ENCODE peak calls at places on chromosomes 5 and 9, in nine cellular contexts. One of them, this sample, is unnamed. For H3K4me1, the result is how much of the 10 kb centered on the place peaks cover.

GRCh38 chr5:31854181-31854624 is 215.3 kb downstream of the PDZD2 start:
- DNase-seq in IMR-90: peak
- DNase-seq in prostate gland: peak
- DNase-seq in left ventricle myocardium inferior: peak
- DNase-seq in ovary: peak
- DNase-seq in HepG2: no peak
- DNase-seq in stomach: no peak
- DNase-seq in spleen: no peak
- DNase-seq in foreskin keratinocyte: peak
- DNase-seq in this sample: no peak

GRCh38 chr9:91180930-91181268 is 180.8 kb downstream of the AUH start:
- DNase-seq in left ventricle myocardium inferior: no peak
- DNase-seq in HepG2: no peak
- DNase-seq in ovary: no peak
- DNase-seq in IMR-90: no peak
- DNase-seq in spleen: no peak
- DNase-seq in stomach: no peak
- DNase-seq in prostate gland: no peak
- DNase-seq in foreskin keratinocyte: no peak
- DNase-seq in this sample: no peak

GRCh38 chr5:43412151-43412550 is at the start of gene CCL28:
- DNase-seq in left ventricle myocardium inferior: no peak
- DNase-seq in HepG2: no peak
- DNase-seq in ovary: no peak
- DNase-seq in prostate gland: no peak
- DNase-seq in IMR-90: no peak
- DNase-seq in stomach: peak
- DNase-seq in foreskin keratinocyte: no peak
- DNase-seq in spleen: no peak
- DNase-seq in this sample: peak

GRCh38 chr5:134902071-134902801 is 2.7 kb upstream of the PCBD2 start:
- DNase-seq in stomach: no peak
- DNase-seq in IMR-90: peak
- DNase-seq in ovary: no peak
- DNase-seq in foreskin keratinocyte: no peak
- DNase-seq in prostate gland: no peak
- DNase-seq in HepG2: no peak
- DNase-seq in left ventricle myocardium inferior: no peak
- DNase-seq in spleen: peak
- DNase-seq in this sample: no peak

GRCh38 chr5:2156358-2157059 is 273.8 kb upstream of the IRX4 start:
- DNase-seq in IMR-90: no peak
- DNase-seq in stomach: no peak
- DNase-seq in foreskin keratinocyte: no peak
- DNase-seq in left ventricle myocardium inferior: no peak
- DNase-seq in ovary: no peak
- DNase-seq in prostate gland: no peak
- DNase-seq in spleen: peak
- DNase-seq in HepG2: no peak
- DNase-seq in this sample: no peak

GRCh38 chr5:142777858-142778257 is 7.7 kb downstream of the ARHGAP26 start:
- DNase-seq in spleen: no peak
- DNase-seq in foreskin keratinocyte: no peak
- DNase-seq in prostate gland: no peak
- DNase-seq in IMR-90: no peak
- DNase-seq in left ventricle myocardium inferior: no peak
- DNase-seq in HepG2: no peak
- DNase-seq in ovary: no peak
- DNase-seq in stomach: no peak
- DNase-seq in this sample: no peak

GRCh38 chr9:98401140-98402025 is 145.9 kb upstream of the TBC1D2 start:
- DNase-seq in spleen: no peak
- DNase-seq in HepG2: no peak
- DNase-seq in foreskin keratinocyte: no peak
- DNase-seq in left ventricle myocardium inferior: no peak
- DNase-seq in prostate gland: no peak
- DNase-seq in stomach: no peak
- DNase-seq in ovary: no peak
- DNase-seq in IMR-90: peak
- DNase-seq in this sample: peak

GRCh38 chr5:178588769-178589168 is 1.4 kb downstream of the COL23A1 start:
- DNase-seq in stomach: no peak
- DNase-seq in spleen: no peak
- DNase-seq in left ventricle myocardium inferior: no peak
- DNase-seq in HepG2: no peak
- DNase-seq in foreskin keratinocyte: no peak
- DNase-seq in ovary: no peak
- DNase-seq in IMR-90: no peak
- DNase-seq in prostate gland: no peak
- DNase-seq in this sample: no peak

GRCh38 chr5:135714126-135714894 is 120.2 kb upstream of the SLC25A48 start:
- DNase-seq in spleen: no peak
- DNase-seq in stomach: no peak
- DNase-seq in left ventricle myocardium inferior: no peak
- DNase-seq in prostate gland: no peak
- DNase-seq in HepG2: no peak
- DNase-seq in IMR-90: no peak
- DNase-seq in foreskin keratinocyte: no peak
- DNase-seq in ovary: no peak
- DNase-seq in this sample: peak

GRCh38 chr5:40790947-40791593 is 7.1 kb downstream of the PRKAA1 start:
- DNase-seq in prostate gland: no peak
- DNase-seq in IMR-90: peak
- DNase-seq in spleen: no peak
- DNase-seq in ovary: no peak
- DNase-seq in HepG2: peak
- DNase-seq in left ventricle myocardium inferior: no peak
- DNase-seq in foreskin keratinocyte: no peak
- DNase-seq in stomach: no peak
- DNase-seq in this sample: no peak

GRCh38 chr5:655406-655805 is 37.7 kb downstream of the TPPP start:
- DNase-seq in foreskin keratinocyte: no peak
- DNase-seq in stomach: no peak
- DNase-seq in spleen: no peak
- DNase-seq in left ventricle myocardium inferior: no peak
- DNase-seq in prostate gland: no peak
- DNase-seq in HepG2: no peak
- DNase-seq in IMR-90: no peak
- DNase-seq in ovary: no peak
- DNase-seq in this sample: no peak

GRCh38 chr5:659496-660263 is 33.5 kb downstream of the TPPP start:
- DNase-seq in ovary: no peak
- DNase-seq in HepG2: no peak
- DNase-seq in foreskin keratinocyte: no peak
- DNase-seq in left ventricle myocardium inferior: no peak
- DNase-seq in stomach: no peak
- DNase-seq in spleen: no peak
- DNase-seq in prostate gland: no peak
- DNase-seq in IMR-90: no peak
- DNase-seq in this sample: no peak

GRCh38 chr5:657570-657969 is 35.6 kb downstream of the TPPP start:
- DNase-seq in spleen: no peak
- DNase-seq in prostate gland: no peak
- DNase-seq in ovary: no peak
- DNase-seq in stomach: no peak
- DNase-seq in IMR-90: peak
- DNase-seq in foreskin keratinocyte: no peak
- DNase-seq in HepG2: no peak
- DNase-seq in left ventricle myocardium inferior: no peak
- DNase-seq in this sample: no peak

GRCh38 chr5:660491-661030 is 32.6 kb downstream of the TPPP start:
- DNase-seq in foreskin keratinocyte: no peak
- DNase-seq in HepG2: no peak
- DNase-seq in ovary: no peak
- DNase-seq in prostate gland: no peak
- DNase-seq in spleen: peak
- DNase-seq in stomach: no peak
- DNase-seq in IMR-90: no peak
- DNase-seq in left ventricle myocardium inferior: no peak
- DNase-seq in this sample: no peak

GRCh38 chr5:658103-658502 is 35.0 kb downstream of the TPPP start:
- DNase-seq in foreskin keratinocyte: no peak
- DNase-seq in HepG2: no peak
- DNase-seq in prostate gland: no peak
- DNase-seq in spleen: peak
- DNase-seq in stomach: no peak
- DNase-seq in left ventricle myocardium inferior: no peak
- DNase-seq in ovary: no peak
- DNase-seq in IMR-90: no peak
- DNase-seq in this sample: no peak
- H3K27ac ChIP-seq in foreskin keratinocyte: no peak
- H3K27ac ChIP-seq in HepG2: no peak
- H3K27ac ChIP-seq in prostate gland: no peak
- H3K27ac ChIP-seq in spleen: no peak
- H3K27ac ChIP-seq in stomach: no peak
- H3K27ac ChIP-seq in left ventricle myocardium inferior: no peak
- H3K27ac ChIP-seq in ovary: no peak
- H3K27ac ChIP-seq in IMR-90: no peak
- H3K27ac ChIP-seq in this sample: no peak

GRCh38 chr9:128457207-128457606 is 1.4 kb downstream of the ODF2 start:
- DNase-seq in IMR-90: no peak
- DNase-seq in stomach: no peak
- DNase-seq in HepG2: no peak
- DNase-seq in spleen: peak
- DNase-seq in ovary: no peak
- DNase-seq in prostate gland: no peak
- DNase-seq in left ventricle myocardium inferior: no peak
- DNase-seq in foreskin keratinocyte: no peak
- DNase-seq in this sample: no peak
- H3K4me1 ChIP-seq in IMR-90: under half
- H3K4me1 ChIP-seq in stomach: under half
- H3K4me1 ChIP-seq in HepG2: under half
- H3K4me1 ChIP-seq in spleen: under half
- H3K4me1 ChIP-seq in ovary: under half
- H3K4me1 ChIP-seq in prostate gland: under half
- H3K4me1 ChIP-seq in left ventricle myocardium inferior: under half
- H3K4me1 ChIP-seq in foreskin keratinocyte: under half
- H3K4me1 ChIP-seq in this sample: under half

GRCh38 chr9:3179716-3180115 is 335.8 kb upstream of the PUM3 start:
- DNase-seq in spleen: no peak
- DNase-seq in foreskin keratinocyte: no peak
- DNase-seq in HepG2: no peak
- DNase-seq in ovary: no peak
- DNase-seq in prostate gland: no peak
- DNase-seq in left ventricle myocardium inferior: no peak
- DNase-seq in IMR-90: no peak
- DNase-seq in stomach: no peak
- DNase-seq in this sample: no peak

GRCh38 chr9:3181049-3181953 is 337.4 kb upstream of the PUM3 start:
- DNase-seq in spleen: no peak
- DNase-seq in IMR-90: no peak
- DNase-seq in foreskin keratinocyte: peak
- DNase-seq in prostate gland: peak
- DNase-seq in stomach: peak
- DNase-seq in ovary: no peak
- DNase-seq in left ventricle myocardium inferior: no peak
- DNase-seq in HepG2: peak
- DNase-seq in this sample: no peak

GRCh38 chr9:3180696-3181048 is 336.8 kb upstream of the PUM3 start:
- DNase-seq in IMR-90: no peak
- DNase-seq in ovary: no peak
- DNase-seq in stomach: no peak
- DNase-seq in foreskin keratinocyte: no peak
- DNase-seq in left ventricle myocardium inferior: no peak
- DNase-seq in spleen: no peak
- DNase-seq in HepG2: no peak
- DNase-seq in prostate gland: no peak
- DNase-seq in this sample: no peak

GRCh38 chr9:3177362-3177761 is 333.5 kb upstream of the PUM3 start:
- DNase-seq in prostate gland: no peak
- DNase-seq in foreskin keratinocyte: no peak
- DNase-seq in IMR-90: no peak
- DNase-seq in ovary: no peak
- DNase-seq in HepG2: peak
- DNase-seq in spleen: no peak
- DNase-seq in stomach: no peak
- DNase-seq in left ventricle myocardium inferior: no peak
- DNase-seq in this sample: no peak

DNA sequence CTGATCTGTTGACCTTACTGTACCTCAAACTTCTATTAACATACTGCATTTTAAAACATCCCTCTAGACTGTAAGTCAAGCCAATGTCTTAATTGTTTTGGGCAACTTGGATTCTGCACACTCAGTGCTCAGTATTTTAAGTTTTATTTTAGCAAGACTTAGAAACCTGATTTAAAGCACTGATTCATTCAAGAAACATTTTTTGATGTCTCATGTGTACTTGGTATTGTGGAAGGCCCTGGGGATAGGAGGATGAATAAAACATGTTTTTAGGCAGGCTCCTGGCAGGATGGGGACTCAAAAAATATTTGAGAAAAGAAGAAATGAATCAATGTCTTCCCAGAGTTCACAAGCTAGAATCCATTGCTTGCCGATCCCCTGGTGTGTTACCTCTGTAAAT is 334.0 kb upstream of the PUM3 start:
- DNase-seq in IMR-90: no peak
- DNase-seq in spleen: no peak
- DNase-seq in HepG2: no peak
- DNase-seq in stomach: no peak
- DNase-seq in left ventricle myocardium inferior: no peak
- DNase-seq in ovary: no peak
- DNase-seq in foreskin keratinocyte: no peak
- DNase-seq in prostate gland: no peak
- DNase-seq in this sample: no peak
- H3K27ac ChIP-seq in IMR-90: no peak
- H3K27ac ChIP-seq in spleen: no peak
- H3K27ac ChIP-seq in HepG2: no peak
- H3K27ac ChIP-seq in stomach: no peak
- H3K27ac ChIP-seq in left ventricle myocardium inferior: no peak
- H3K27ac ChIP-seq in ovary: no peak
- H3K27ac ChIP-seq in foreskin keratinocyte: no peak
- H3K27ac ChIP-seq in prostate gland: no peak
- H3K27ac ChIP-seq in this sample: no peak

GRCh38 chr9:109956811-109957440 is 176.9 kb downstream of the PALM2AKAP2 start:
- DNase-seq in stomach: no peak
- DNase-seq in left ventricle myocardium inferior: no peak
- DNase-seq in spleen: no peak
- DNase-seq in ovary: no peak
- DNase-seq in HepG2: no peak
- DNase-seq in foreskin keratinocyte: no peak
- DNase-seq in IMR-90: peak
- DNase-seq in prostate gland: no peak
- DNase-seq in this sample: no peak

GRCh38 chr9:109963079-109963478 is 183.1 kb downstream of the PALM2AKAP2 start:
- DNase-seq in IMR-90: no peak
- DNase-seq in stomach: no peak
- DNase-seq in spleen: no peak
- DNase-seq in ovary: no peak
- DNase-seq in left ventricle myocardium inferior: no peak
- DNase-seq in HepG2: no peak
- DNase-seq in prostate gland: no peak
- DNase-seq in foreskin keratinocyte: no peak
- DNase-seq in this sample: peak

GRCh38 chr9:109966643-109967368 is 186.8 kb downstream of the PALM2AKAP2 start:
- DNase-seq in spleen: peak
- DNase-seq in left ventricle myocardium inferior: no peak
- DNase-seq in HepG2: no peak
- DNase-seq in prostate gland: no peak
- DNase-seq in stomach: no peak
- DNase-seq in foreskin keratinocyte: no peak
- DNase-seq in IMR-90: no peak
- DNase-seq in ovary: no peak
- DNase-seq in this sample: no peak

GRCh38 chr9:109961579-109961978 is 181.6 kb downstream of the PALM2AKAP2 start:
- DNase-seq in left ventricle myocardium inferior: no peak
- DNase-seq in spleen: no peak
- DNase-seq in foreskin keratinocyte: no peak
- DNase-seq in IMR-90: no peak
- DNase-seq in HepG2: no peak
- DNase-seq in prostate gland: no peak
- DNase-seq in ovary: no peak
- DNase-seq in stomach: no peak
- DNase-seq in this sample: no peak

GRCh38 chr9:109962215-109962614 is 182.2 kb downstream of the PALM2AKAP2 start:
- DNase-seq in IMR-90: no peak
- DNase-seq in stomach: no peak
- DNase-seq in foreskin keratinocyte: no peak
- DNase-seq in ovary: no peak
- DNase-seq in spleen: no peak
- DNase-seq in prostate gland: no peak
- DNase-seq in left ventricle myocardium inferior: no peak
- DNase-seq in HepG2: no peak
- DNase-seq in this sample: no peak
- H3K4me1 ChIP-seq in IMR-90: under half
- H3K4me1 ChIP-seq in stomach: under half
- H3K4me1 ChIP-seq in foreskin keratinocyte: under half
- H3K4me1 ChIP-seq in ovary: under half
- H3K4me1 ChIP-seq in spleen: under half
- H3K4me1 ChIP-seq in prostate gland: under half
- H3K4me1 ChIP-seq in left ventricle myocardium inferior: under half
- H3K4me1 ChIP-seq in HepG2: under half
- H3K4me1 ChIP-seq in this sample: under half